ENCODE peak calls at places on chromosomes 13 and 19, in five cellular contexts. One of them, this sample, is unnamed.

GRCh38 chr13:30429721-30430694 is 7.7 kb downstream of the UBE2L5 start:
- DNase-seq in NCI-H345: no peak
- DNase-seq in activated T-cell treated with anti-CD3 and anti-CD28 coated beads for 1 hour: no peak
- DNase-seq in stromal cell of bone marrow: peak; percentile 83
- DNase-seq in T-cell: no peak
- DNase-seq in this sample: no peak

GRCh38 chr13:113845055-113845454 is 18.8 kb downstream of the GAS6 start:
- DNase-seq in NCI-H345: no peak
- DNase-seq in activated T-cell treated with anti-CD3 and anti-CD28 coated beads for 1 hour: no peak
- DNase-seq in T-cell: no peak
- DNase-seq in stromal cell of bone marrow: no peak
- DNase-seq in this sample: no peak

GRCh38 chr19:45613926-45614725 is 12.1 kb upstream of the GPR4 start:
- DNase-seq in activated T-cell treated with anti-CD3 and anti-CD28 coated beads for 1 hour: no peak
- DNase-seq in T-cell: no peak
- DNase-seq in stromal cell of bone marrow: peak; percentile 74
- DNase-seq in NCI-H345: no peak
- DNase-seq in this sample: no peak

GRCh38 chr19:29308977-29309520 is 96.1 kb upstream of the UQCRFS1 start:
- DNase-seq in stromal cell of bone marrow: no peak
- DNase-seq in NCI-H345: peak; percentile 99
- DNase-seq in activated T-cell treated with anti-CD3 and anti-CD28 coated beads for 1 hour: no peak
- DNase-seq in T-cell: no peak
- DNase-seq in this sample: no peak

GRCh38 chr19:15010497-15011255 is 31.0 kb upstream of the SLC1A6 start:
- DNase-seq in NCI-H345: no peak
- DNase-seq in stromal cell of bone marrow: no peak
- DNase-seq in activated T-cell treated with anti-CD3 and anti-CD28 coated beads for 1 hour: no peak
- DNase-seq in T-cell: no peak
- DNase-seq in this sample: no peak

GRCh38 chr19:49585023-49585422 is 3.9 kb downstream of the PRRG2 start:
- DNase-seq in NCI-H345: peak; percentile 10
- DNase-seq in activated T-cell treated with anti-CD3 and anti-CD28 coated beads for 1 hour: no peak
- DNase-seq in T-cell: no peak
- DNase-seq in stromal cell of bone marrow: no peak
- DNase-seq in this sample: no peak

GRCh38 chr13:95970878-95971277 is 82.3 kb downstream of the UGGT2 start:
- DNase-seq in stromal cell of bone marrow: no peak
- DNase-seq in activated T-cell treated with anti-CD3 and anti-CD28 coated beads for 1 hour: no peak
- DNase-seq in NCI-H345: no peak
- DNase-seq in T-cell: no peak
- DNase-seq in this sample: no peak

GRCh38 chr19:6532244-6532999 is 1.6 kb downstream of the TNFSF9 start:
- DNase-seq in stromal cell of bone marrow: no peak
- DNase-seq in NCI-H345: no peak
- DNase-seq in T-cell: peak; percentile 34
- DNase-seq in activated T-cell treated with anti-CD3 and anti-CD28 coated beads for 1 hour: no peak
- DNase-seq in this sample: no peak

GRCh38 chr13:111911754-111912452 is 155.0 kb upstream of the SOX1 start:
- DNase-seq in stromal cell of bone marrow: no peak
- DNase-seq in NCI-H345: no peak
- DNase-seq in T-cell: no peak
- DNase-seq in activated T-cell treated with anti-CD3 and anti-CD28 coated beads for 1 hour: no peak
- DNase-seq in this sample: no peak

GRCh38 chr13:108957369-108958012 is 328.1 kb downstream of the MYO16 start:
- DNase-seq in NCI-H345: no peak
- DNase-seq in stromal cell of bone marrow: peak; percentile 34
- DNase-seq in T-cell: no peak
- DNase-seq in activated T-cell treated with anti-CD3 and anti-CD28 coated beads for 1 hour: no peak
- DNase-seq in this sample: no peak

GRCh38 chr13:39364797-39365468 is 238.1 kb downstream of the LHFPL6 start:
- DNase-seq in activated T-cell treated with anti-CD3 and anti-CD28 coated beads for 1 hour: no peak
- DNase-seq in NCI-H345: no peak
- DNase-seq in T-cell: no peak
- DNase-seq in stromal cell of bone marrow: no peak
- DNase-seq in this sample: no peak

GRCh38 chr13:20608438-20609020 is 41.6 kb downstream of the IFT88 start:
- DNase-seq in stromal cell of bone marrow: no peak
- DNase-seq in activated T-cell treated with anti-CD3 and anti-CD28 coated beads for 1 hour: no peak
- DNase-seq in T-cell: no peak
- DNase-seq in NCI-H345: no peak
- DNase-seq in this sample: no peak

GRCh38 chr19:17332677-17333581 is 1.7 kb downstream of the ANO8 start:
- DNase-seq in NCI-H345: peak; percentile 64
- DNase-seq in T-cell: peak; percentile 48
- DNase-seq in activated T-cell treated with anti-CD3 and anti-CD28 coated beads for 1 hour: no peak
- DNase-seq in stromal cell of bone marrow: no peak
- DNase-seq in this sample: no peak

GRCh38 chr19:35846038-35846668 is 6.2 kb downstream of the NPHS1 start:
- DNase-seq in activated T-cell treated with anti-CD3 and anti-CD28 coated beads for 1 hour: no peak
- DNase-seq in T-cell: no peak
- DNase-seq in stromal cell of bone marrow: no peak
- DNase-seq in NCI-H345: peak; percentile 80
- DNase-seq in this sample: no peak

GRCh38 chr19:38060346-38060745 is 153.3 kb downstream of the SIPA1L3 start:
- DNase-seq in T-cell: no peak
- DNase-seq in stromal cell of bone marrow: no peak
- DNase-seq in NCI-H345: no peak
- DNase-seq in activated T-cell treated with anti-CD3 and anti-CD28 coated beads for 1 hour: no peak
- DNase-seq in this sample: no peak

GRCh38 chr13:43611631-43612416 is 174.9 kb downstream of the ENOX1 start:
- DNase-seq in activated T-cell treated with anti-CD3 and anti-CD28 coated beads for 1 hour: no peak
- DNase-seq in NCI-H345: no peak
- DNase-seq in T-cell: no peak
- DNase-seq in stromal cell of bone marrow: no peak
- DNase-seq in this sample: no peak

GRCh38 chr13:71751074-71751473 is 115.9 kb downstream of the DACH1 start:
- DNase-seq in stromal cell of bone marrow: no peak
- DNase-seq in T-cell: no peak
- DNase-seq in activated T-cell treated with anti-CD3 and anti-CD28 coated beads for 1 hour: no peak
- DNase-seq in NCI-H345: peak; percentile 80
- DNase-seq in this sample: no peak

GRCh38 chr13:102317593-102317992 is 84.3 kb downstream of the FGF14 start:
- DNase-seq in NCI-H345: no peak
- DNase-seq in T-cell: no peak
- DNase-seq in activated T-cell treated with anti-CD3 and anti-CD28 coated beads for 1 hour: no peak
- DNase-seq in stromal cell of bone marrow: peak; percentile 9
- DNase-seq in this sample: no peak

GRCh38 chr13:81927347-81927746 is 1586.4 kb upstream of the SPRY2 start:
- DNase-seq in stromal cell of bone marrow: no peak
- DNase-seq in NCI-H345: no peak
- DNase-seq in activated T-cell treated with anti-CD3 and anti-CD28 coated beads for 1 hour: no peak
- DNase-seq in T-cell: no peak
- DNase-seq in this sample: no peak

GRCh38 chr19:6455924-6456323 is 3.7 kb downstream of the SLC25A23 start:
- DNase-seq in T-cell: no peak
- DNase-seq in NCI-H345: no peak
- DNase-seq in stromal cell of bone marrow: no peak
- DNase-seq in activated T-cell treated with anti-CD3 and anti-CD28 coated beads for 1 hour: no peak
- DNase-seq in this sample: no peak

GRCh38 chr13:64154514-64154913 is 2738.9 kb upstream of the PCDH20 start:
- DNase-seq in NCI-H345: no peak
- DNase-seq in stromal cell of bone marrow: no peak
- DNase-seq in T-cell: no peak
- DNase-seq in activated T-cell treated with anti-CD3 and anti-CD28 coated beads for 1 hour: no peak
- DNase-seq in this sample: no peak

GRCh38 chr19:32691952-32692726 is 518 bp downstream of the NUDT19 start:
- DNase-seq in stromal cell of bone marrow: peak; percentile 38
- DNase-seq in NCI-H345: peak; percentile 63
- DNase-seq in T-cell: peak; percentile 51
- DNase-seq in activated T-cell treated with anti-CD3 and anti-CD28 coated beads for 1 hour: peak; percentile 37
- DNase-seq in this sample: peak; percentile 48

GRCh38 chr19:44762033-44762432 is 13.5 kb downstream of the BCL3 start:
- DNase-seq in T-cell: no peak
- DNase-seq in activated T-cell treated with anti-CD3 and anti-CD28 coated beads for 1 hour: no peak
- DNase-seq in NCI-H345: no peak
- DNase-seq in stromal cell of bone marrow: no peak
- DNase-seq in this sample: no peak

GRCh38 chr13:83878691-83879410 is 3.4 kb downstream of the SLITRK1 start:
- DNase-seq in NCI-H345: no peak
- DNase-seq in T-cell: no peak
- DNase-seq in stromal cell of bone marrow: no peak
- DNase-seq in activated T-cell treated with anti-CD3 and anti-CD28 coated beads for 1 hour: no peak
- DNase-seq in this sample: no peak

GRCh38 chr13:41470187-41470586 is 12.8 kb downstream of the RGCC start:
- DNase-seq in stromal cell of bone marrow: no peak
- DNase-seq in NCI-H345: no peak
- DNase-seq in activated T-cell treated with anti-CD3 and anti-CD28 coated beads for 1 hour: no peak
- DNase-seq in T-cell: no peak
- DNase-seq in this sample: no peak